ENCODE peak calls at places on chromosomes 5 and 9, in nine cellular contexts. T is left lung; S is CD4-positive, alpha-beta T cell; G is kidney; K is suprapubic skin; I is astrocyte; D is IMR-90; A is upper lobe of right lung; E is HCT116. M is an unnamed sample.

GRCh38 chr5:172778223-172778814 is 7.3 kb upstream of the DUSP1 start:
- DNase-seq in T (no peak), S (no peak), G (no peak), K (peak; percentile 79), I (peak; percentile 89), D (peak; percentile 89), A (peak; percentile 35), E (peak; percentile 90), M (peak; percentile 44)

GRCh38 chr5:172834570-172835245 is 657 bp downstream of the ERGIC1 start:
- DNase-seq in T (no peak), S (no peak), G (peak; percentile 81), K (no peak), I (no peak), D (no peak), A (no peak), E (no peak), M (no peak)

GRCh38 chr9:119726035-119726434 is 356.8 kb upstream of the BRINP1 start:
- DNase-seq in T (no peak), S (no peak), G (no peak), K (no peak), I (no peak), D (no peak), A (no peak), E (no peak), M (no peak)

GRCh38 chr5:100634937-100635336 is 99.8 kb downstream of the FAM174A start:
- DNase-seq in T (no peak), S (no peak), G (no peak), K (no peak), I (peak; percentile 5), D (peak; percentile 2), A (no peak), E (no peak), M (no peak)

GRCh38 chr5:54083851-54084250 is 226.5 kb downstream of the ARL15 start:
- DNase-seq in T (no peak), S (no peak), G (no peak), K (no peak), I (no peak), D (peak; percentile 29), A (no peak), E (no peak), M (no peak)

GRCh38 chr5:139381837-139382361 is 1.2 kb downstream of the SLC23A1 start:
- DNase-seq in T (no peak), S (no peak), G (no peak), K (peak; percentile 55), I (no peak), D (no peak), A (peak; percentile 58), E (no peak), M (no peak)

GRCh38 chr9:35618854-35619799 is 914 bp upstream of the CD72 start:
- DNase-seq in T (peak; percentile 60), S (no peak), G (no peak), K (peak; percentile 60), I (no peak), D (peak; percentile 21), A (no peak), E (no peak), M (peak; percentile 31)

GRCh38 chr5:95113489-95113888 is 171.4 kb downstream of the MCTP1 start:
- DNase-seq in T (peak; percentile 36), S (no peak), G (no peak), K (no peak), I (peak; percentile 83), D (peak; percentile 53), A (no peak), E (no peak), M (no peak)

GRCh38 chr5:136425914-136426313 is 60.6 kb upstream of the TRPC7 start:
- DNase-seq in T (no peak), S (no peak), G (no peak), K (no peak), I (no peak), D (no peak), A (no peak), E (no peak), M (no peak)

GRCh38 chr9:5493597-5494511 is 16.5 kb upstream of the PDCD1LG2 start:
- DNase-seq in T (peak; percentile 72), S (no peak), G (no peak), K (no peak), I (peak; percentile 84), D (peak; percentile 92), A (no peak), E (no peak), M (no peak)

GRCh38 chr5:143566139-143566538 is 162.7 kb upstream of the NR3C1 start:
- DNase-seq in T (no peak), S (no peak), G (no peak), K (no peak), I (no peak), D (no peak), A (no peak), E (no peak), M (no peak)

GRCh38 chr5:150303660-150304411 is 1.1 kb upstream of the ARSI start:
- DNase-seq in T (no peak), S (no peak), G (no peak), K (no peak), I (no peak), D (peak; percentile 72), A (no peak), E (no peak), M (no peak)

GRCh38 chr9:19408316-19408692 is 505 bp upstream of the ACER2 start:
- DNase-seq in T (no peak), S (no peak), G (peak; percentile 89), K (peak; percentile 83), I (no peak), D (no peak), A (no peak), E (no peak), M (peak; percentile 49)

GRCh38 chr5:124744170-124744911 is 2.1 kb downstream of the ZNF608 start:
- DNase-seq in T (peak; percentile 53), S (no peak), G (peak; percentile 85), K (no peak), I (no peak), D (peak; percentile 27), A (peak; percentile 78), E (no peak), M (peak; percentile 39)

GRCh38 chr9:113519401-113520108 is 56.0 kb downstream of the RGS3 start:
- DNase-seq in T (no peak), S (no peak), G (no peak), K (no peak), I (peak; percentile 63), D (peak; percentile 29), A (no peak), E (no peak), M (no peak)

GRCh38 chr5:90940227-90940995 is 381.8 kb downstream of the ADGRV1 start:
- DNase-seq in T (no peak), S (no peak), G (peak; percentile 64), K (no peak), I (peak; percentile 18), D (peak; percentile 60), A (no peak), E (no peak), M (no peak)

GRCh38 chr5:144356489-144356888 is 185.8 kb downstream of the KCTD16 start:
- DNase-seq in T (no peak), S (no peak), G (no peak), K (no peak), I (no peak), D (no peak), A (no peak), E (no peak), M (no peak)

GRCh38 chr5:77683171-77683732 is 44.7 kb upstream of the OTP start:
- DNase-seq in T (no peak), S (no peak), G (no peak), K (no peak), I (no peak), D (peak; percentile 39), A (no peak), E (no peak), M (no peak)

GRCh38 chr9:101705135-101705661 is 33.2 kb downstream of the GRIN3A start:
- DNase-seq in T (no peak), S (peak; percentile 16), G (peak; percentile 53), K (no peak), I (no peak), D (no peak), A (no peak), E (no peak), M (peak; percentile 15)

GRCh38 chr5:102307232-102307631 is 11.1 kb upstream of the SLCO4C1 start:
- DNase-seq in T (no peak), S (no peak), G (no peak), K (no peak), I (no peak), D (no peak), A (no peak), E (no peak), M (no peak)
- H3K27ac ChIP-seq in T (no peak overlapping the region), S (no peak overlapping the region), G (no peak overlapping the region), K (no peak overlapping the region), I (no peak overlapping the region), D (no peak overlapping the region), A (no peak overlapping the region), E (no peak overlapping the region), M (no peak overlapping the region)

DNA sequence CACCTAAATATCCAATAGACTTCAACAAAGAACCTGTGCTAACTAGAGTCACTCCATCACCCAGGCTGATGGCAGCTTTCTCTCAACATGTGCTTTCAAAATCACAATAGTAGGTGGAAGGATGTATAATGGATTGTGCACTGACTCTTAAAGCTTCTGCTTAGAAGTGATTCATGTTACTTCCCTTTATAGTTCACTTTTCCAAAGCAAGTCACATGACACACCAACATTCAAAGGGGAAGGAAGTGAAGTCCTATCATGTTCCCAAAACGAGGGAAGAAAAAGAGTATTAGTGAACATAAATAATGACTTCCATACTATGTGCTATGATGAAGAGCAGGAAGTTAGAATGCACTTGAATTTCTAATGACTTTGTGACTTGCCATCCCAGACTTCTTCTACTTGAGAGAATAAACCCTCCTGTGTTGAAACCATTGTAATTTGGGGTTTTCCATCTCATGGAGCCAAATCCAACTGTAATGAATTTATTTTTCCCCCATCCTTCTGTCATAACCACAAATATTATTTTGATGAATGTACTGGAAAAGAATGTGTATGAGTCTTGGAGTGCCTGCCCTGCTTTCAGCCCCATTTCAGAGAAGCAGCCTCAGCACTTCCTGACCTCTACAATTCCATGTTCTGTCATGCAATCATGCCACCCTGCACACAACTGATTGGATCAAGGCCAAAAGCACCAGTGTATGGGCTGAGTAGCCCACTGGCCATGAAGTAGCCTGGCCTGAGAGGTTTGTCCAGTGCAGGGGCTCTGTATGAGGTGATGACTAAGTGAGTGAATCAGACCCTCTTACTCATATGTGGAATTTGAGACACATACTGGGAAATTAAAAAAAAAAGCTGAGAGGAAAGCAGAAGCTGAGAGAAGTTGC is 525.8 kb upstream of the CLINT1 start:
- DNase-seq in T (peak; percentile 39), S (no peak), G (no peak), K (no peak), I (peak; percentile 98), D (peak; percentile 97), A (no peak), E (peak; percentile 19), M (no peak)
- H3K27ac ChIP-seq in T (peak overlapping the region; percentile 14), S (no peak overlapping the region), G (no peak overlapping the region), K (no peak overlapping the region), I (peak overlapping the region; percentile 84), D (peak overlapping the region; percentile 90), A (no peak overlapping the region), E (no peak overlapping the region), M (no peak overlapping the region)

GRCh38 chr5:151895660-151896040 is 29.0 kb downstream of the GLRA1 start:
- DNase-seq in T (no peak), S (no peak), G (no peak), K (no peak), I (peak; percentile 40), D (no peak), A (no peak), E (no peak), M (no peak)
- H3K27ac ChIP-seq in T (no peak overlapping the region), S (no peak overlapping the region), G (no peak overlapping the region), K (no peak overlapping the region), I (peak overlapping the region; percentile 68), D (no peak overlapping the region), A (no peak overlapping the region), E (no peak overlapping the region), M (no peak overlapping the region)

GRCh38 chr9:136534396-136534795 is 11.5 kb downstream of the NOTCH1 start:
- DNase-seq in T (no peak), S (no peak), G (no peak), K (no peak), I (no peak), D (no peak), A (no peak), E (no peak), M (no peak)
- H3K27ac ChIP-seq in T (peak overlapping the region; percentile 44), S (no peak overlapping the region), G (peak overlapping the region; percentile 22), K (peak overlapping the region; percentile 60), I (no peak overlapping the region), D (no peak overlapping the region), A (peak overlapping the region; percentile 71), E (no peak overlapping the region), M (no peak overlapping the region)

M was measured in gastrocnemius medialis.